ENCODE peak calls at places on chromosome 11, in six cellular contexts. W is NCI-H1092 treated with DMSO at 0.1 percent for 48 hours, U is NCI-H146, F is right atrium auricular region, T is HFFc6, C is SJSA1. J is an unnamed sample.

GRCh38 chr11:12269104-12269441 is 108.3 kb upstream of the PARVA start:
- DNase-seq in W (no peak), U (peak), F (no peak), T (no peak), C (no peak), J (peak)

GRCh38 chr11:45906965-45907591 is at the start of gene FREY1:
- DNase-seq in W (peak), U (no peak), F (no peak), T (no peak), C (no peak), J (no peak)

GRCh38 chr11:118914178-118914918 is 11.4 kb downstream of the BCL9L start:
- DNase-seq in W (no peak), U (no peak), F (no peak), T (no peak), C (no peak), J (no peak)

GRCh38 chr11:12531020-12531419 is 143.2 kb upstream of the TEAD1 start:
- DNase-seq in W (no peak), U (no peak), F (no peak), T (no peak), C (no peak), J (no peak)

GRCh38 chr11:126124284-126124683 is 61.6 kb upstream of the CDON start:
- DNase-seq in W (peak), U (peak), F (no peak), T (no peak), C (no peak), J (no peak)

GRCh38 chr11:76419896-76420295 is 24.9 kb upstream of the EMSY start:
- DNase-seq in W (no peak), U (peak), F (no peak), T (no peak), C (no peak), J (peak)

GRCh38 chr11:113974741-113975470 is at the start of gene HTR3A:
- DNase-seq in W (peak), U (peak), F (peak), T (no peak), C (no peak), J (no peak)

GRCh38 chr11:78310500-78310909 is 107.1 kb downstream of the GAB2 start:
- DNase-seq in W (no peak), U (no peak), F (peak), T (no peak), C (no peak), J (no peak)

GRCh38 chr11:126112547-126112946 is 49.9 kb upstream of the CDON start:
- DNase-seq in W (no peak), U (no peak), F (peak), T (no peak), C (no peak), J (no peak)

GRCh38 chr11:64000026-64000739 is 13.9 kb downstream of the OTUB1 start:
- DNase-seq in W (no peak), U (no peak), F (peak), T (peak), C (no peak), J (peak)

GRCh38 chr11:16792426-16792825 is 54.0 kb downstream of the C11orf58 start:
- DNase-seq in W (no peak), U (no peak), F (no peak), T (no peak), C (no peak), J (no peak)

GRCh38 chr11:115924744-115925567 is 420.7 kb upstream of the CADM1 start:
- DNase-seq in W (no peak), U (no peak), F (no peak), T (no peak), C (no peak), J (peak)

GRCh38 chr11:123251656-123252344 is 56.8 kb upstream of the CLMP start:
- DNase-seq in W (no peak), U (no peak), F (peak), T (no peak), C (no peak), J (no peak)

GRCh38 chr11:9858822-9859221 is 194.9 kb downstream of the SWAP70 start:
- DNase-seq in W (no peak), U (peak), F (no peak), T (no peak), C (no peak), J (peak)

GRCh38 chr11:2207773-2208621 is 36.4 kb upstream of the TH start:
- DNase-seq in W (no peak), U (no peak), F (peak), T (no peak), C (no peak), J (no peak)

GRCh38 chr11:35166369-35167360 is 27.7 kb downstream of the CD44 start:
- DNase-seq in W (no peak), U (no peak), F (peak), T (peak), C (peak), J (peak)

GRCh38 chr11:94219771-94220170 is 84.6 kb upstream of the IZUMO1R start:
- DNase-seq in W (no peak), U (no peak), F (no peak), T (no peak), C (no peak), J (no peak)

GRCh38 chr11:99268895-99269294 is 248.1 kb downstream of the CNTN5 start:
- DNase-seq in W (no peak), U (peak), F (no peak), T (no peak), C (no peak), J (no peak)

J was measured in EL.